ENCODE peak calls at places on chromosomes 12 and 14, in five cellular contexts. S, G, Z, Q and F are unnamed samples.

GRCh38 chr14:94827711-94828505 is 58.0 kb upstream of the GSC start:
- DNase-seq in Q (no peak), Z (no peak), S (no peak), G (no peak), F (no peak)

GRCh38 chr12:43309845-43310405 is 242.1 kb downstream of the ADAMTS20 start:
- DNase-seq in S (no peak), Q (no peak), Z (no peak), G (peak; percentile 89), F (no peak)

GRCh38 chr14:64293976-64294671 is at the start of gene ESR2:
- DNase-seq in S (peak; percentile 66), Z (peak; percentile 86), Q (no peak), G (peak; percentile 57), F (peak; percentile 84)

GRCh38 chr12:25591132-25591531 is 38.0 kb upstream of the LMNTD1 start:
- DNase-seq in Q (no peak), S (no peak), G (no peak), Z (peak; percentile 23), F (no peak)

GRCh38 chr12:65867428-65867827 is 43.1 kb downstream of the HMGA2 start:
- DNase-seq in Z (no peak), Q (no peak), G (peak; percentile 96), S (no peak), F (no peak)

GRCh38 chr12:47886471-47887240 is 18.1 kb downstream of the VDR start:
- DNase-seq in S (no peak), Z (no peak), Q (no peak), G (no peak), F (no peak)

GRCh38 chr12:56029166-56029519 is 8.3 kb downstream of the IKZF4 start:
- DNase-seq in S (no peak), Z (no peak), G (peak; percentile 72), Q (no peak), F (no peak)

GRCh38 chr14:59509101-59509500 is 24.8 kb downstream of the JKAMP start:
- DNase-seq in S (no peak), Q (no peak), Z (no peak), G (no peak), F (no peak)

GRCh38 chr14:77022219-77022852 is 6.2 kb downstream of the IRF2BPL start:
- DNase-seq in Q (no peak), S (no peak), G (no peak), Z (no peak), F (no peak)

GRCh38 chr12:124928095-124928911 is 13.9 kb upstream of the UBC start:
- DNase-seq in G (peak; percentile 38), S (peak; percentile 53), Q (no peak), Z (peak; percentile 31), F (peak; percentile 88)

GRCh38 chr12:11779286-11779685 is 129.8 kb downstream of the ETV6 start:
- DNase-seq in G (peak; percentile 64), Q (no peak), Z (no peak), S (no peak), F (no peak)

GRCh38 chr12:112023759-112024396 is 10.7 kb downstream of the ERP29 start:
- DNase-seq in Q (no peak), S (no peak), G (no peak), Z (no peak), F (no peak)

GRCh38 chr12:122205590-122205925 is 2.0 kb downstream of the B3GNT4 start:
- DNase-seq in Z (no peak), Q (no peak), G (peak; percentile 20), S (no peak), F (no peak)

GRCh38 chr14:86357866-86358265 is 827.9 kb downstream of the FLRT2 start:
- DNase-seq in G (no peak), Z (no peak), S (no peak), Q (no peak), F (no peak)

GRCh38 chr14:103692871-103693270 is 22.4 kb downstream of the XRCC3 start:
- DNase-seq in G (no peak), Z (no peak), Q (no peak), S (no peak), F (no peak)

GRCh38 chr14:101791919-101792572 is 30.5 kb downstream of the PPP2R5C start:
- DNase-seq in S (no peak), G (peak; percentile 76), Q (no peak), Z (no peak), F (peak; percentile 75)

GRCh38 chr12:132161796-132162507 is 17.7 kb downstream of the NOC4L start:
- DNase-seq in S (no peak), Q (no peak), Z (no peak), G (no peak), F (no peak)

GRCh38 chr12:47504775-47505446 is 200.9 kb downstream of the RPAP3 start:
- DNase-seq in G (peak; percentile 88), Z (no peak), Q (no peak), S (no peak), F (no peak)

GRCh38 chr12:127810026-127810425 is 456.9 kb upstream of the TMEM132C start:
- DNase-seq in G (peak; percentile 97), Q (no peak), S (no peak), Z (no peak), F (peak; percentile 91)

GRCh38 chr12:93300611-93301021 is 77.1 kb upstream of the NUDT4 start:
- DNase-seq in Q (no peak), S (no peak), Z (no peak), G (no peak), F (no peak)

GRCh38 chr12:93297032-93297431 is 80.7 kb upstream of the NUDT4 start:
- DNase-seq in Z (no peak), G (no peak), Q (no peak), S (no peak), F (no peak)

GRCh38 chr12:93301171-93301570 is 76.6 kb upstream of the NUDT4 start:
- DNase-seq in Z (no peak), S (no peak), G (no peak), Q (no peak), F (no peak)

GRCh38 chr12:93297536-93297935 is 80.2 kb upstream of the NUDT4 start:
- DNase-seq in Z (no peak), G (no peak), S (no peak), Q (no peak), F (no peak)

DNA sequence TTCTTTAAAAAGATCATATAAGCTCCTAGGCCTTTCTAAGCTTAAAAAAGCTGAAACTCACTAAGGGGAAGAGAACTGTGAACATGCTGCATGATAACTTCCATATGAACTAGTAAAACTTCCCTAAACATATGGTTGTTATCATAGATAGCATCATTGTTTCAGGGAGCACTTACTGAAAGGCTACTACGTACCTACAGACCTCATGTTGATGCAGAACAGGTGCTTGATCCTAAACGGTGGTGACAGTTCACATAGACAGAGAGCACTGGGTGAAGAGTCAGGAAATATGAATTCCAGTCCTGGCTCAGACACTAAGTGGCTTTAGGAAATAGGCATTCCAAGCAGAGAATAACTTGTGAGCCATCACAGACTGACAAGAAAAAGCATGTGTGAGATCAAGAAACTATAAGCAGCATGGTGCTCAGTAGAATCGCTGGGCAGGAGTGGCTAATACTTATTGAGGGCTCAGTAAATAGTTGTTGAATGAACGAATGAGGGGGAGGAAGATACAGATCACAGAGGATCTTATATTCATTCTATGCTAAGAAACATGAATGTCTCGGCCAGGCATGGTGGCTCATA is 78.4 kb upstream of the NUDT4 start:
- DNase-seq in Q (no peak), G (no peak), S (no peak), Z (no peak), F (no peak)
- H3K4me1 ChIP-seq in Q (no peaks in the 10 kb centered on the region), G (peaks cover 10% of the 10 kb centered on the region), S (no peaks in the 10 kb centered on the region), Z (peaks cover 18% of the 10 kb centered on the region), F (no peaks in the 10 kb centered on the region)

GRCh38 chr12:69337325-69337724 is 10.9 kb upstream of the LYZ start:
- DNase-seq in Z (no peak), G (no peak), Q (no peak), S (no peak), F (no peak)

GRCh38 chr12:69331846-69332684 is 16.1 kb upstream of the LYZ start:
- DNase-seq in G (peak; percentile 4), Z (peak; percentile 15), S (no peak), Q (no peak), F (no peak)

GRCh38 chr12:69331482-69331845 is 16.7 kb upstream of the LYZ start:
- DNase-seq in Q (no peak), Z (no peak), G (peak; percentile 11), S (no peak), F (no peak)

GRCh38 chr12:69332815-69333358 is 15.3 kb upstream of the LYZ start:
- DNase-seq in Z (no peak), G (no peak), Q (no peak), S (no peak), F (no peak)

DNA sequence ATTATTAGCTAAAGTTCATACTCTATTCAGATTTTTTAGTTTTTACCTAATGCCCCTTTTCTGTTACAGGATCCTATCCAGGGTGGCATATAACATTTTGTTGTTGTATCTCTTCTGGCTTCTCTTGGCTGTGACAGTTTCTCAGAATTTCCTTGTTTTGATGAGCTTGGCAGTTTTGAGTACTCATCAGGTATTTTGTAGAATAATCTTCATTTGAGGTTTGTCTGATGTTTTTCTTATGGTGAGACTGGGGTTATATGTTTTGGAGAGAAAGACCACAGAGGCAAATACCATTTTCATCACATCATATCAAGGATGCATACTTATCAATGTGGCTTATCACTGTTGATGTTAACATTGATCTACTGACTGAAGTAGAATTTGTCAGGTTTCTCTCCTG is 14.0 kb upstream of the LYZ start:
- DNase-seq in S (no peak), G (no peak), Q (no peak), Z (no peak), F (no peak)
- H3K4me3 ChIP-seq in S (no peak overlapping the region), G (no peak overlapping the region), Q (no peak overlapping the region), Z (no peak overlapping the region), F (no peak overlapping the region)

DNA sequence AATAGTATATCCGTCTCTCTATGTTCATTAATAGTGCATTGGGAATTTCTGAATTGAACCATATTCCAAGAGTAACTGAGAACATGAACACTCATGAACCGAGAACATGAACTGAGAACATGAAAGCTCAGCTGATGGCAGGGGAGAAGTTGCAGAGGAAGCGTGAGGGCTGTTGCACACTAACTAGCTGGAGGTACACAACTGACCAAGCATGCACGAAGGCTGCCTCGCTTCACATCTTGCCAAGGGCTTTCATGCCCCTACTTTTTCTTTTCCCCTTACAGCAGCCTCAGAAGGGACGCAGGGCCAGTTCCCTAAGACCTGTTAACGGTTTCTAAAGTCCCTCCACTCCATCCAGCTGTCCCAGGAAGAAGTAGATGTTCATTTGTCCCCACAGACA is 4.3 kb downstream of the RNASE1 start:
- DNase-seq in S (peak; percentile 50), G (no peak), Q (no peak), Z (no peak), F (no peak)
- H3K27ac ChIP-seq in S (peak overlapping the region; percentile 67), G (no peak overlapping the region), Q (peak overlapping the region; percentile 10), Z (no peak overlapping the region), F (no peak overlapping the region)

GRCh38 chr14:98501836-98502235 is 770.2 kb downstream of the BCL11B start:
- DNase-seq in G (no peak), Z (no peak), Q (no peak), S (no peak), F (no peak)
- H3K4me1 ChIP-seq in G (no peaks in the 10 kb centered on the region), Z (no peaks in the 10 kb centered on the region), Q (peaks cover 13% of the 10 kb centered on the region), S (no peaks in the 10 kb centered on the region), F (no peaks in the 10 kb centered on the region)